ENCODE peak calls at places on chromosomes 16 and 17, in five cellular contexts. L is tibial artery, X is stomach, A is activated B cell treated with CpG ODN at 0.5 μM for 24 hours, P is heart left ventricle. M is an unnamed sample.

GRCh38 chr17:27386206-27387075 is 69.8 kb upstream of the KSR1 start:
- DNase-seq in L (peak; percentile 49), A (no peak), X (no peak), P (no peak), M (no peak)

GRCh38 chr17:29619251-29619650 is 3.5 kb downstream of the CORO6 start:
- DNase-seq in P (peak; percentile 67), X (no peak), A (no peak), L (peak; percentile 80), M (no peak)

GRCh38 chr17:1367351-1367745 is 32.7 kb downstream of the YWHAE start:
- DNase-seq in P (no peak), L (no peak), A (no peak), X (no peak), M (no peak)

GRCh38 chr17:5837055-5837491 is 233.1 kb upstream of the WSCD1 start:
- DNase-seq in L (no peak), P (no peak), A (no peak), X (no peak), M (no peak)

GRCh38 chr17:9402590-9403199 is 172.9 kb downstream of the STX8 start:
- DNase-seq in L (no peak), P (no peak), X (no peak), A (no peak), M (no peak)

GRCh38 chr17:50668025-50668837 is 33.5 kb downstream of the ABCC3 start:
- DNase-seq in L (no peak), A (no peak), X (no peak), P (no peak), M (no peak)

GRCh38 chr16:683396-684066 is 603 bp downstream of the JMJD8 start:
- DNase-seq in X (no peak), P (no peak), L (no peak), A (no peak), M (no peak)

GRCh38 chr17:41462705-41463104 is 4.5 kb downstream of the KRT32 start:
- DNase-seq in L (no peak), A (no peak), X (no peak), P (no peak), M (no peak)

GRCh38 chr17:40699880-40700279 is 3.7 kb downstream of the KRT24 start:
- DNase-seq in P (no peak), A (no peak), L (no peak), X (no peak), M (no peak)

DNA sequence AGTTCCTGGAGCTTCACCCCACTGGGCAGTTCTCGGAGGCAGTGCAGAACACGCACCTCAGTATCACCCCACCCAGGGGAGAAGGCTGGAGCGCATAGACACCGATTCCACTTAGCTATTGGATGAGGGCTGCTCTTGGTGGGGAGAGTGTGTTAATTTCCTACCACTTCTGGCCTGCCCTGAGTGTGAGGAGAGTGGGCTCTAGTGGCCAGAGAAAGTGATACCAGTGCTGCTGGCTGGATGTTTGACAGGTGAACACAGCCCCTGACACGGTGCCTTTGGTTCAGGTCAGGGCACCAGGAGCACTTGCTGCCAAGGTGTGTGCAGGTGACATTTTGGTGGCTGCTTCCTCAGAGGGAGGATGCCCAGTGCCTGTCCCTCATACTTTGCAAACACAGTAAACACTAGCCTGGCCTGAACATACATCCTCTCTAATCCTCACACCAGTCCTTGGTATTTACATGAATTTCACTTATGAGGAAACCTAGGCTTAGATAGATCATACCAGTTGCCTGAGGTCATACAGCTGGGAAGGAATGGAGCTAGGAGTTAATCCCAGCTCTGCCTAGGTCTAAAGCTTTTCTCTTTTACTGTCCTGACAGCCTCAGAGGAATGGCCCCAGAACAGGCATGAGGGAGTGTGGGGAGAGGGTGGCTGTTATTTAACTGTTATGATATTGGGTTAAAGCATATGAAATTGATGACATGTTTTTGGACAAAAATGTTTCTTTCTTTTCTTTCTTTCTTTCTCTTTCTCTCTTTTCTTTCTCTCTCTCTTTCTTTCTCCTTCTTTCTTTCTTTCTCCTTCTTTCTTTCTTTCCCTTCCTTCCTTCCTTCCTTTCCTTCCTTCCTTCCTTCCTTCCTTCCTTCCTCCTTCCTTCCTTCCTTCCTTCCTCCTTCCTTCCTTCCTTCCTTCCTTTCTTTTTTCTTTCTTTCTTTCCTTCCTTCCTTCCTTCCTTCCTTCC is 21.0 kb upstream of the ITGAX start:
- DNase-seq in L (no peak), P (no peak), A (no peak), X (no peak), M (no peak)
- TF ChIP-seq CTCF in L (no peak), P (no peak), A (no peak), X (no peak), M (no peak)

GRCh38 chr17:79811888-79812205 is 15.0 kb upstream of the CBX8 start:
- DNase-seq in P (no peak), A (no peak), X (no peak), L (no peak), M (no peak)

GRCh38 chr17:79812206-79812968 is 15.5 kb upstream of the CBX8 start:
- DNase-seq in A (no peak), L (no peak), X (no peak), P (no peak), M (no peak)

GRCh38 chr17:79810138-79811027 is 13.5 kb upstream of the CBX8 start:
- DNase-seq in P (peak; percentile 71), L (no peak), A (no peak), X (peak; percentile 84), M (peak; percentile 75)

GRCh38 chr17:79809530-79810137 is 12.8 kb upstream of the CBX8 start:
- DNase-seq in L (no peak), A (no peak), X (peak; percentile 73), P (no peak), M (no peak)

DNA sequence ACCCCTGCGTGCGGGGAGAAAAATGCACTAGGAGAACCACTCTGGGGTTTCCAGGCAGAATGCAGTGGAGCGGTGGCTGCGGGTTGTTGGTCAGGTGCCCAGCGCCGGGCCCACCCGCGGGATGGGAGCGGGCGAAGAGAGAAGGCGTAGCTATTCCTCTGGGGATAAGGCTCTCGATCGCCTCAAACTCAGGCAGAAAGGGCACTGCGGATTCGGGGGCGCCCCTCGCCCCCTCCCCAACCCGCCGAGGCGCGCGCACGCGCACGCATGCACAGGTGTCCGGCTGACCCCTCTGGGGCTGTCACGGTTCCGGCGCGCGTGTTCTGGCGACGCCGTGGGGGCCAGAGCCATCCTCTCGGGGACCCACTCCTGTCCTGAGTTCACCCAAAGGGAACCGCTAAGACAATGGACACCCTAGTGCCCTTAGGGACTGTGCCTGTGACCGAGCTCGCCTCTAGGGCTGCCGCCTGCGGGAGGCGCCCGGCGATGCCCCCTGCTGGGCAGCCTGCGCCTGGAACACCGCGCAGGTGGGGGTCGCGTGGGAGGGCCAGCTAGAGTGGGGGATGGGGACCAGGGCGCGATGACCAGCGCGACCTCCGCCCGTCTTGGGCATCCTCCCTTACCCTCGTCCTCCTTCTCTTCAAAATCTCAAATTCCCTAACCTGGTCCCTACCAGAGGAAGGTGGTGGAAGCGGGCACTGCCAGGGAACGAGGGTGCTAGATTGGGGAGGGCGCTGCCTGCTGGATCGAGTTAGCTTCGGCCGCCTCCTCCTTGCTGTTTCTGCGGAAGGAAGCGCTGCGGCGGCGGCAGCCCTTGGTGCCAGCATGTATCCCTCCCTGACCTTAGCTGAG is 14.4 kb upstream of the CBX8 start:
- DNase-seq in X (no peak), P (no peak), A (no peak), L (no peak), M (no peak)
- TF ChIP-seq CTCF in X (peak; percentile 59), P (peak; percentile 55), A (no peak), L (peak; percentile 28), M (peak; percentile 63)

DNA sequence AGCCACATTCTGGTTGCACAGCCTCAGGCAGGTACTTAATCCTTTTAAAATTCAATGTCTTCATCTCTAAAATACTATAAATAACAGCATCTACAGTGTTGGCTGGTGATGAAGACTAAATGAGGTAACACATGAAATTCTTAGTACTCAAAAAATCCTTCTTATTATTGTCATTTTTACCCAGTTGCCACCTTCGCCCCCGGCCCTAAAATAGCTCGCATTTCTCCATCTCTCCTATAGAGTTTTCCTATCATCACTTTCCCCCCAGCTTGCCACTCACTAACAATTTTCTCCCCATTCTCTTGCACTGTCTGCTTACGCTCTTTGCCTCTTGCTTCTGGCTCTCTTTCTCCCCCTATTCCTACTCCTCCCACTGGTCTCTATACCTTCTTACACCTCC is 59.9 kb upstream of the MARCHF10 start:
- DNase-seq in P (no peak), A (no peak), L (no peak), X (no peak), M (no peak)
- TF ChIP-seq CTCF in P (no peak), A (no peak), L (no peak), X (no peak), M (no peak)

DNA sequence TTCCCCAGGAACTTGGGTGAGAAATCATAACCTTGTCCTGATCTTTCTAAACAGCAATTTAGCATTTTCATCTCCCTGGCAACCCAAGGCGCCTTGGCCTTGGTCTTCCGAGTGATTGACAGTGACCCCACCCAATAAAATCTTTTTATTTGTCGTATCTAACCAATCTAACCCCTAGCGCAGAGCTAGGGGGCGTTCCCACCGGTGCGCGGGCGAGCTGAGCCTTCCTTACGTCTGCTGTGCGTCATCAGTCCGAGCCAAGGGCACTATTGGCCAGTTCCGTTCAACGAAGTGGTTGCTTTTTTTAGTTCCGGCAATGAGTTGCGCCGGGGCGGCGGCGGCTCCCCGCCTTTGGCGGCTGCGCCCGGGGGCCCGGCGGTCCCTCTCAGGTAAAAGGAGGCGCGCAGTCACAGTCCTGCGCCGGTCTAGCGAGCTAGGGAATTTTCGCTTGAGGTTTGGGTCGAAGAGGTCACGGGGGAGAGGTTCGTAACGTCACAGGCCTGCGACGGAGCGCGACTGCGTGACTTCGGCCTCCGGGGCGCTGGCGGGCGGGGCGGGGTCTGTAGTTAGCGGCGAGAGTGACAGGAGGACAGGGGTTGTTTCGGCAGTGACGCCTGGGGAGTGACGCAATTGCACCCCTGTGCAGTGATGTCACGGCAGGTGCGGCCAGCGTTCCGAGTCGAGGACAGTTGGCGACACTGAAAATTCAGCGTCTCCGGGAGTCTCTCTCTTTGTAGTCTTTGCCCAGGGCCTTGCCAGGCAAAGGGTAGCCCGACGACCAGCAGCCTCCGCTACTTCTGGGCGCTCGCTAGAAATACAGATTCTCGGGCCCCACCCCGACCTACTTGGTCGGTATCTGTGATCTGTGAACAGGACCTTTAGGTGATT is at the start of gene COQ7:
- DNase-seq in A (peak; percentile 95), L (peak; percentile 99), P (peak; percentile 99), X (peak; percentile 98), M (peak; percentile 92)
- TF ChIP-seq CTCF in A (no peak), L (no peak), P (no peak), X (no peak), M (peak; percentile 12)

GRCh38 chr16:14024300-14024699 is 46.8 kb upstream of the MRTFB start:
- DNase-seq in X (no peak), P (no peak), L (no peak), A (no peak), M (no peak)
- TF ChIP-seq CTCF in X (no peak), P (no peak), L (no peak), A (no peak), M (no peak)

M was measured in mesothelial cell of epicardium.